ENCODE peak calls at places on chromosomes 4 and X, in nine cellular contexts. L, Q, P, D, B, U, T, W and S are unnamed samples.

GRCh38 chr4:103786014-103786413 is 66.2 kb upstream of the TACR3 start:
- DNase-seq in L (peak; percentile 63), Q (peak; percentile 8), P (peak; percentile 23), D (peak; percentile 56), B (peak; percentile 5), U (peak; percentile 16), T (no peak), W (peak; percentile 62), S (no peak)

GRCh38 chr4:19025031-19025430 is 1003.5 kb upstream of the LCORL start:
- DNase-seq in L (no peak), Q (no peak), P (no peak), D (no peak), B (no peak), U (no peak), T (no peak), W (no peak), S (no peak)

GRCh38 chrX:150268839-150269238 is 94.3 kb upstream of the MAMLD1 start:
- DNase-seq in L (no peak), Q (no peak), P (no peak), D (no peak), B (no peak), U (no peak), T (no peak), W (no peak), S (no peak)

GRCh38 chr4:84892950-84893349 is 73.5 kb downstream of the WDFY3 start:
- DNase-seq in L (no peak), Q (no peak), P (no peak), D (no peak), B (no peak), U (no peak), T (no peak), W (no peak), S (no peak)

GRCh38 chr4:138055890-138056289 is 186.3 kb downstream of the SLC7A11 start:
- DNase-seq in L (peak; percentile 69), Q (peak; percentile 62), P (no peak), D (no peak), B (no peak), U (no peak), T (no peak), W (no peak), S (no peak)

GRCh38 chr4:864456-865120 is 38.7 kb upstream of the CPLX1 start:
- DNase-seq in L (no peak), Q (no peak), P (no peak), D (no peak), B (no peak), U (no peak), T (no peak), W (no peak), S (no peak)

GRCh38 chr4:152310223-152310622 is 225.7 kb downstream of the FBXW7 start:
- DNase-seq in L (peak; percentile 88), Q (peak; percentile 35), P (no peak), D (no peak), B (peak; percentile 8), U (no peak), T (no peak), W (peak; percentile 3), S (no peak)

GRCh38 chr4:119314356-119314755 is 7.6 kb downstream of the FABP2 start:
- DNase-seq in L (peak; percentile 59), Q (peak; percentile 76), P (peak; percentile 28), D (no peak), B (peak; percentile 67), U (no peak), T (no peak), W (peak; percentile 67), S (no peak)

GRCh38 chr4:160450861-160451260 is 1348.0 kb downstream of the RAPGEF2 start:
- DNase-seq in L (no peak), Q (no peak), P (no peak), D (no peak), B (no peak), U (no peak), T (no peak), W (no peak), S (no peak)

GRCh38 chr4:39514888-39515401 is 12.3 kb downstream of the UGDH start:
- DNase-seq in L (peak; percentile 92), Q (peak; percentile 72), P (no peak), D (peak; percentile 27), B (peak; percentile 13), U (no peak), T (no peak), W (peak; percentile 23), S (no peak)

DNA sequence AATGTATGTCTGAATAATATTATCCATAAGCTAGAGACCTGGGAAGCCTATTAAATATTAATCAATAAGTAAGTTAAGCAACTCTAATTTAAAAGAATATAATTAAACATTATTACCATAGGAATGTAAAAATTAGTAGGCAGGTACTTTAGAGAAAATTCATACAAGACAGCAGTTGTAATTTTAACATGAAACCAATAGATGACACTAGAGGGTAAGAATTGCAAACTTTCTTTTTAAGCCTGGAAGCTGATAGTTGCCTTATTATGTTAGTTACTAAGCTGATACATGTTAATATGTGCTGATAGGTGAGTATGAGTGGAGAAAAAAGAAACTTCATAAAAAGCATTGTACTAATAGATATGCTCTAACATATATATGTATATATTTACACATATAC is 1157.4 kb downstream of the FAM133A start:
- DNase-seq in L (peak; percentile 35), Q (peak; percentile 0), P (no peak), D (no peak), B (peak; percentile 7), U (no peak), T (no peak), W (peak; percentile 11), S (no peak)
- TF ChIP-seq CTCF in L (peak; percentile 56), Q (no peak), P (peak; percentile 20), D (no peak), B (peak; percentile 30), U (peak; percentile 42), T (no peak), W (peak; percentile 22), S (no peak)

DNA sequence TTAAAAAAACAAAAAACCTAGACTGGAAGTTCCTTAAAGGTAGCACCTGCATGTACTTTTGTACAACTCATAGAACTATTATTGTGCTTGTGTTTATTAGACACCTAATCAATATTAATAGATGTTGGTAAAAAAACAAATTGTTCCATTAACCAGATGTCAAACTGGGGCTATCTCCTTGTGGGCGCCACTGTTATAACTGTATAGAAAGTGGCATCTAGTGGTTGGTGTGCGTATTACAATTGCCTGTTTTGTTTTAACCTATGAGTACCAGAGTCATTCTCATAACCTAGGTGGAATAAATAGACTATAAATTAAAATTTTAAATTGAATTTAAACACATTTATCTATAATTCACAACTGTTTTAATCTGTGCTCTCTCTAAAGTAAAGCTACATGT is 97.4 kb downstream of the COL4A5 start:
- DNase-seq in L (peak; percentile 73), Q (peak; percentile 61), P (peak; percentile 24), D (peak; percentile 13), B (peak; percentile 62), U (no peak), T (no peak), W (peak; percentile 67), S (no peak)
- TF ChIP-seq CTCF in L (peak; percentile 77), Q (peak; percentile 43), P (peak; percentile 65), D (peak; percentile 56), B (peak; percentile 49), U (peak; percentile 70), T (no peak), W (peak; percentile 58), S (peak; percentile 27)

GRCh38 chrX:123869488-123869887 is 9.6 kb downstream of the XIAP start:
- DNase-seq in L (peak; percentile 54), Q (peak; percentile 60), P (no peak), D (no peak), B (no peak), U (no peak), T (no peak), W (peak; percentile 33), S (no peak)
- TF ChIP-seq CTCF in L (no peak), Q (no peak), P (no peak), D (no peak), B (no peak), U (no peak), T (no peak), W (no peak), S (no peak)

GRCh38 chrX:39440734-39441305 is 639.6 kb downstream of the MID1IP1 start:
- DNase-seq in L (no peak), Q (no peak), P (no peak), D (no peak), B (no peak), U (no peak), T (no peak), W (no peak), S (no peak)

GRCh38 chrX:39442332-39442731 is 641.1 kb downstream of the MID1IP1 start:
- DNase-seq in L (no peak), Q (no peak), P (no peak), D (no peak), B (no peak), U (no peak), T (no peak), W (no peak), S (no peak)

GRCh38 chrX:39439910-39440733 is 638.9 kb downstream of the MID1IP1 start:
- DNase-seq in L (no peak), Q (no peak), P (no peak), D (no peak), B (no peak), U (no peak), T (no peak), W (no peak), S (no peak)

GRCh38 chrX:39437670-39438441 is 636.6 kb downstream of the MID1IP1 start:
- DNase-seq in L (no peak), Q (no peak), P (no peak), D (no peak), B (no peak), U (no peak), T (no peak), W (no peak), S (no peak)

GRCh38 chrX:39438603-39439602 is 637.6 kb downstream of the MID1IP1 start:
- DNase-seq in L (no peak), Q (no peak), P (peak; percentile 4), D (no peak), B (no peak), U (no peak), T (no peak), W (no peak), S (no peak)
- TF ChIP-seq CTCF in L (no peak), Q (peak; percentile 17), P (no peak), D (no peak), B (no peak), U (no peak), T (no peak), W (peak; percentile 11), S (no peak)

DNA sequence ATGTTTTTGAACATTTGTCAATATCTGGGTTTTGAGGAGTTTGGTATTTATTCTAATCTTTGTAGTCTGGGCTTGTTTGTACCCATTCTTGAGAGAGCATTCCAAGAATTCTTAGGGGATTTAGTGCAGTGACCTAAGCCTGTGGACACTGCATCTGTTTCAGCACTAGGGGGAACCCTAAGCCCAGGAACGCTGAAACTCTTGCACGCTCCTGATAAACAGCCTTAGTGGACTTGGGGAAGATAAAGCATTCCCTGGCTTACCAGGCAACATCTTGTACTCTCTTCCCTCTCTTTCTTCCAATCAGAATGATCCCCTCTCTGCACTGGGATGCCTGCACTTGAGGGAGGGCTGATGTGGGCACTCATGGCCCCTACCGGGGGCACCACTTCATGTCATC is 654.9 kb upstream of the HTR2C start:
- DNase-seq in L (peak; percentile 44), Q (no peak), P (peak; percentile 43), D (peak; percentile 43), B (peak; percentile 67), U (peak; percentile 22), T (no peak), W (peak; percentile 55), S (no peak)
- TF ChIP-seq CTCF in L (peak; percentile 62), Q (no peak), P (peak; percentile 42), D (peak; percentile 66), B (peak; percentile 53), U (peak; percentile 62), T (no peak), W (peak; percentile 54), S (peak; percentile 70)

GRCh38 chrX:119880552-119881437 is 9.2 kb downstream of the NDUFA1 start:
- DNase-seq in L (peak; percentile 69), Q (peak; percentile 74), P (peak; percentile 18), D (peak; percentile 23), B (peak; percentile 68), U (peak; percentile 18), T (no peak), W (peak; percentile 67), S (no peak)
- TF ChIP-seq CTCF in L (peak; percentile 70), Q (peak; percentile 67), P (peak; percentile 29), D (peak; percentile 57), B (peak; percentile 74), U (peak; percentile 34), T (no peak), W (peak; percentile 73), S (peak; percentile 63)